ENCODE peak calls at places on chromosomes 12 and 14, in six cellular contexts. Q is A673, X is hepatocyte, T is heart left ventricle, A is psoas muscle, K is OCI-LY7. P is an unnamed sample.

GRCh38 chr12:106139422-106140141 is 828 bp upstream of the NUAK1 start:
- DNase-seq in Q (peak; percentile 70), T (peak; percentile 89), A (peak; percentile 87), X (peak; percentile 90), K (no peak), P (peak; percentile 75)

GRCh38 chr14:99752486-99753121 is 40.6 kb upstream of the EML1 start:
- DNase-seq in T (no peak), Q (no peak), A (no peak), K (no peak), X (no peak), P (no peak)

GRCh38 chr12:54384591-54385041 is at the start of gene ZNF385A:
- DNase-seq in A (no peak), K (peak; percentile 67), Q (no peak), X (no peak), T (peak; percentile 76), P (no peak)

GRCh38 chr14:56087824-56088571 is 30.2 kb upstream of the PELI2 start:
- DNase-seq in X (peak; percentile 25), K (no peak), T (no peak), Q (no peak), A (no peak), P (peak; percentile 6)

GRCh38 chr12:28313631-28314030 is 123.4 kb downstream of the CCDC91 start:
- DNase-seq in K (no peak), A (no peak), X (no peak), T (no peak), Q (peak; percentile 4), P (no peak)

GRCh38 chr14:93832665-93833064 is 44.4 kb upstream of the PRIMA1 start:
- DNase-seq in Q (peak; percentile 14), T (no peak), X (peak; percentile 50), K (no peak), A (no peak), P (peak; percentile 79)

GRCh38 chr12:13203028-13203922 is 6.7 kb downstream of the EMP1 start:
- DNase-seq in T (peak; percentile 75), A (peak; percentile 64), X (no peak), Q (peak; percentile 62), K (no peak), P (no peak)

GRCh38 chr14:105283028-105283427 is 17.8 kb downstream of the BRF1 start:
- DNase-seq in Q (no peak), A (no peak), K (no peak), T (no peak), X (no peak), P (no peak)

GRCh38 chr12:54356951-54357356 is 7.3 kb downstream of the GPR84 start:
- DNase-seq in K (no peak), X (no peak), Q (no peak), A (no peak), T (no peak), P (no peak)

GRCh38 chr12:91111366-91112321 is at the start of gene LUM:
- DNase-seq in X (peak; percentile 71), Q (no peak), A (peak; percentile 25), K (no peak), T (no peak), P (no peak)

GRCh38 chr12:46269429-46270241 is 792 bp upstream of the SLC38A1 start:
- DNase-seq in T (no peak), X (peak; percentile 69), Q (no peak), A (no peak), K (peak; percentile 91), P (no peak)

GRCh38 chr14:97298331-97298730 is 501.1 kb downstream of the VRK1 start:
- DNase-seq in T (no peak), A (no peak), K (no peak), Q (peak; percentile 31), X (no peak), P (no peak)

GRCh38 chr12:14424545-14424944 is 59.1 kb downstream of the ATF7IP start:
- DNase-seq in X (no peak), T (no peak), Q (no peak), K (no peak), A (no peak), P (no peak)

GRCh38 chr12:14426792-14427191 is 61.3 kb downstream of the ATF7IP start:
- DNase-seq in X (no peak), T (no peak), K (no peak), A (no peak), Q (no peak), P (no peak)

GRCh38 chr12:14418526-14418925 is 53.0 kb downstream of the ATF7IP start:
- DNase-seq in A (no peak), K (no peak), Q (peak; percentile 70), X (no peak), T (no peak), P (no peak)

GRCh38 chr12:14417717-14418116 is 52.2 kb downstream of the ATF7IP start:
- DNase-seq in A (peak; percentile 47), T (peak; percentile 63), Q (peak; percentile 90), K (peak; percentile 47), X (peak; percentile 71), P (no peak)

GRCh38 chr12:14422516-14423230 is 57.2 kb downstream of the ATF7IP start:
- DNase-seq in A (no peak), K (no peak), T (no peak), X (no peak), Q (no peak), P (no peak)
- H3K36me3 ChIP-seq in A (peaks cover 4% of the 10 kb centered on the region), K (peaks cover 87% of the 10 kb centered on the region), T (peaks cover 7% of the 10 kb centered on the region), X (no peaks in the 10 kb centered on the region), Q (peaks cover 39% of the 10 kb centered on the region), P (peaks cover 3% of the 10 kb centered on the region)

DNA sequence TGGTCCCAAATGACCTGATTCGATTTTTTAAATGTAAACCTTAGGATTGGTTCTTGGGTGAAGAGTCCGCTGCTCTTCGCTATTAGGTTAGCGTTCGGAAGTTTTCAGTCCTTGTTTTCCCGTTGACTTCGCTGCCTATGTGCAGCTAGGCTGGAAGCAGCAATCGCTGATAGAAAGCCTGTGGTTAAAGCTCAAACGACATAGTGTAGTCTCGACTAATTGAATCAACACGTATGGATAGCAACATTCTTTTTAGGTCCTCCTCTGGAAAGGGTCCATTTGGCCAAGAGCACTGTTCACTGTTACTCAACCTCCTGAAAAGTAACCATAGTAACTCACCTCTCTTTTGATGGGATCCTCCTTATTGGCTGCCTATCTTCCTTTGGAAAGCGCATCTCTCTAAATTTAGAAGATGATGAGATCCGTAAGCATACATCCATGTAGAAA is 355.5 kb downstream of the SNAPC1 start:
- DNase-seq in T (no peak), K (no peak), Q (no peak), A (no peak), X (no peak), P (no peak)
- H3K4me3 ChIP-seq in T (peak overlapping the region; percentile 1), K (peak overlapping the region; percentile 51), Q (peak overlapping the region; percentile 38), A (peak overlapping the region; percentile 46), X (peak overlapping the region; percentile 12), P (peak overlapping the region; percentile 4)

DNA sequence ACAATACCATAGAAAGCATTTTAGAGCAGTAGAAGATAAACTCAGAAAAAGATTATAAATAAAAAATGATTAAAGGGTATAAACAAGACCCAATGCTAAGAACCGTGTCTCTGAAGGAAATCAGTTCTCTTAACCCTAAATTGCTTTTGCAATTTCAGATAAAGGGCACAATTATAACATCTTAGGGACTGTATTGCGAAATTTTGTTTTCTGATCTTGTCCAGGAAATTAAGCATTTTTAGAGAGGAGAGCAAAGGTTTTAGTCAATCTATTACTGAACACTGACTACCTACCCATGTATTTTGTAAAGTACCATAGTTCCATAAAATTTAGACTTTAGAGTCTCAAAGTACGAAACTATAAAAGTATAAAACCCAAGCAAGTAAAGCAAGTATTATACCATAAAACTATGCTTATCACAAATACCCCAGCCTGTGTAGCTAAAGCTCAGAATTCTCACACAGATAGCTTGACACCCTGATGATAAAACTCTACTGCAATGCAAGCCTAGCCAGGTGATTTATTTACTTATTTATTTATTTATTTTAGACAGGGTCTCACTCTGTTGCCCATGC is 6.8 kb upstream of the CHPT1 start:
- DNase-seq in K (no peak), T (no peak), X (no peak), A (no peak), Q (no peak), P (no peak)
- H3K36me3 ChIP-seq in K (no peaks in the 10 kb centered on the region), T (no peaks in the 10 kb centered on the region), X (no peaks in the 10 kb centered on the region), A (no peaks in the 10 kb centered on the region), Q (no peaks in the 10 kb centered on the region), P (no peaks in the 10 kb centered on the region)

GRCh38 chr12:4909734-4910501 is at the start of gene KCNA1:
- DNase-seq in Q (peak; percentile 14), A (peak; percentile 23), X (peak; percentile 21), K (no peak), T (no peak), P (no peak)

GRCh38 chr12:4910502-4911315 is 1.0 kb downstream of the KCNA1 start:
- DNase-seq in X (no peak), K (no peak), T (no peak), A (no peak), Q (no peak), P (no peak)

GRCh38 chr12:4908694-4909396 is 860 bp upstream of the KCNA1 start:
- DNase-seq in K (no peak), A (no peak), T (no peak), X (peak; percentile 36), Q (peak; percentile 67), P (no peak)

GRCh38 chr12:4911316-4911994 is 1.8 kb downstream of the KCNA1 start:
- DNase-seq in Q (no peak), T (peak; percentile 59), K (no peak), X (no peak), A (no peak), P (no peak)

GRCh38 chr12:4909397-4909733 is 340 bp upstream of the KCNA1 start:
- DNase-seq in X (peak; percentile 12), A (no peak), Q (no peak), T (no peak), K (no peak), P (no peak)
- H3K4me3 ChIP-seq in X (peak overlapping the region; percentile 58), A (peak overlapping the region; percentile 57), Q (no peak overlapping the region), T (peak overlapping the region; percentile 27), K (no peak overlapping the region), P (peak overlapping the region; percentile 23)

DNA sequence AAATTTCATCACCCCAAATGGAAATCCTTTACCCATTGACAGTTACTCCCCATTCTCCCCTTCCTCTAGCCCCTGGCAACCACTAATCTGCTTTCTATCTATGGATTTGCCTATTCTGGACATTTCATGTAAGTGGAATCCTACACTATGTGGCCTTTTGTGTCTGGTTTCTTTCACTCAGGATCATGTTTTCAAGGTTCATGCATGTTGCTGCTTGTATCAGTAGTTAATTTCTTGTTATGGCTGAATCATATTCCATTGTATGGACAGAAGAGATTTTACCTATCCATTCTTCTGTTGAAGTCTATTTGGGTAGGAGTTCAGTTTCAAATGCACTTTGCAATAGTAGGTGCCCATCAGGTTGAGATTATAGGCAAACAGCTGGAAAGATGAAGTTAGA is 1.4 kb downstream of the RFC5 start:
- DNase-seq in T (no peak), X (no peak), K (no peak), Q (no peak), A (no peak), P (no peak)
- H3K36me3 ChIP-seq in T (peaks cover 3% of the 10 kb centered on the region), X (no peaks in the 10 kb centered on the region), K (peaks cover 52% of the 10 kb centered on the region), Q (peaks cover 42% of the 10 kb centered on the region), A (no peaks in the 10 kb centered on the region), P (no peaks in the 10 kb centered on the region)

DNA sequence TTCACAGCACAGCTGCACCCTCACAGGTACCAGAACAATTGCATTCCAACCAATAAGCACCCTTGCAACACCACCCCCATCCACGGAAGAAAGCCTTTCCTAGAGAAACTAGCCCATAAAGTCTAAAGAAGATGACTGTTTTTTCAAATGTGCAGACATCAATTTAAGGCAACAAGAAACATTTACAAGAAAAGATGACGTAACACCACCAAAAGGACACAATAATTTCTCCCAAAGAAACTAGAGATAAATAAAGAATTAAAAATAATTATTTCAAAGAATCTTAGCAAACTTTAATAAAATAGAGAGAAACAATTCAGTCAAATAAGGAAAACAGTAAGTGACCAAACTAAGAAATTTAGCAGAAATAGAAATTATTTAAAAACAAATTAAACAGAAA is 352.3 kb upstream of the ATXN7L3B start:
- DNase-seq in K (no peak), Q (no peak), A (no peak), T (no peak), X (no peak), P (no peak)
- H3K4me3 ChIP-seq in K (no peak overlapping the region), Q (no peak overlapping the region), A (no peak overlapping the region), T (no peak overlapping the region), X (no peak overlapping the region), P (no peak overlapping the region)

GRCh38 chr12:120207227-120207626 is 6.3 kb upstream of the RPLP0 start:
- DNase-seq in Q (no peak), K (no peak), X (no peak), A (no peak), T (no peak), P (no peak)
- H3K36me3 ChIP-seq in Q (peaks cover 21% of the 10 kb centered on the region), K (peaks cover 13% of the 10 kb centered on the region), X (no peaks in the 10 kb centered on the region), A (peaks cover 3% of the 10 kb centered on the region), T (peaks cover 17% of the 10 kb centered on the region), P (peaks cover 9% of the 10 kb centered on the region)